ENCODE peak calls at places on chromosome 18, in seven cellular contexts. F is NCI-H1048; X is breast epithelium; D is activated CD8-positive, alpha-beta memory T cell treated with anti-CD3 and anti-CD28 coated beads for 24 hours; E is HepG2; P is hippocampal formation; A is stimulated activated CD4-positive, alpha-beta T cell treated with anti-CD3 and anti-CD28 coated beads, Interleukin-1b, Interleukin-23, amount 100 ng/mL, for 4 hours. Q is an unnamed sample.

GRCh38 chr18:69205925-69206324 is 194.8 kb upstream of the DOK6 start:
- DNase-seq in F (no peak), X (no peak), D (no peak), E (no peak), P (no peak), A (no peak), Q (no peak)

GRCh38 chr18:21851327-21851961 is 110.9 kb downstream of the MIB1 start:
- DNase-seq in F (no peak), X (no peak), D (no peak), E (no peak), P (no peak), A (no peak), Q (peak)

GRCh38 chr18:53909668-53910067 is 314.8 kb downstream of the MBD2 start:
- DNase-seq in F (no peak), X (no peak), D (no peak), E (peak), P (no peak), A (no peak), Q (peak)

GRCh38 chr18:79447703-79448367 is 52.1 kb downstream of the NFATC1 start:
- DNase-seq in F (no peak), X (no peak), D (no peak), E (no peak), P (no peak), A (no peak), Q (no peak)

GRCh38 chr18:58224425-58224750 is 180.4 kb downstream of the NEDD4L start:
- DNase-seq in F (no peak), X (no peak), D (no peak), E (no peak), P (no peak), A (no peak), Q (no peak)

GRCh38 chr18:10453261-10453884 is 1.1 kb upstream of the APCDD1 start:
- DNase-seq in F (no peak), X (no peak), D (no peak), E (no peak), P (no peak), A (no peak), Q (no peak)

GRCh38 chr18:5068856-5069255 is 128.2 kb downstream of the AKAIN1 start:
- DNase-seq in F (no peak), X (no peak), D (no peak), E (no peak), P (no peak), A (no peak), Q (no peak)

GRCh38 chr18:46946656-46947282 is 29.4 kb downstream of the KATNAL2 start:
- DNase-seq in F (peak), X (peak), D (peak), E (no peak), P (peak), A (no peak), Q (peak)

GRCh38 chr18:58202406-58202730 is 158.3 kb downstream of the NEDD4L start:
- DNase-seq in F (no peak), X (peak), D (no peak), E (no peak), P (no peak), A (no peak), Q (no peak)